ENCODE peak calls at places on chromosome 3, in seven cellular contexts. B is IMR-90, J is endothelial cell of umbilical vein, Y is spleen, V is HCT116, C is stomach, X is right lobe of liver. H is an unnamed sample.

GRCh38 chr3:132981746-132982145 is 56.4 kb upstream of the TMEM108 start:
- DNase-seq in B (no peak), J (no peak), Y (no peak), V (no peak), C (no peak), X (no peak), H (no peak)

GRCh38 chr3:195897853-195898415 is 10.4 kb downstream of the TNK2 start:
- DNase-seq in B (no peak), J (no peak), Y (peak; percentile 74), V (no peak), C (no peak), X (peak; percentile 47), H (no peak)

GRCh38 chr3:106957021-106957420 is 420.2 kb upstream of the CCDC54 start:
- DNase-seq in B (peak; percentile 89), J (no peak), Y (no peak), V (no peak), C (no peak), X (no peak), H (no peak)

GRCh38 chr3:58518304-58518789 is 18.6 kb downstream of the ACOX2 start:
- DNase-seq in B (no peak), J (no peak), Y (no peak), V (no peak), C (no peak), X (no peak), H (no peak)

GRCh38 chr3:23831517-23832394 is 26.0 kb downstream of the UBE2E1 start:
- DNase-seq in B (no peak), J (no peak), Y (no peak), V (no peak), C (no peak), X (no peak), H (no peak)

GRCh38 chr3:175731543-175731942 is 872.4 kb downstream of the NAALADL2 start:
- DNase-seq in B (no peak), J (no peak), Y (no peak), V (no peak), C (no peak), X (no peak), H (no peak)

GRCh38 chr3:10219737-10220136 is 28.5 kb upstream of the TATDN2 start:
- DNase-seq in B (no peak), J (no peak), Y (peak; percentile 51), V (no peak), C (no peak), X (no peak), H (no peak)

GRCh38 chr3:53346514-53346913 is 829 bp downstream of the DCP1A start:
- DNase-seq in B (no peak), J (peak; percentile 75), Y (no peak), V (no peak), C (no peak), X (no peak), H (no peak)

GRCh38 chr3:156553705-156554356 is 1.1 kb downstream of the SSR3 start:
- DNase-seq in B (peak; percentile 84), J (peak; percentile 57), Y (no peak), V (peak; percentile 1), C (no peak), X (no peak), H (no peak)

GRCh38 chr3:140276698-140277097 is 341.7 kb downstream of the CLSTN2 start:
- DNase-seq in B (peak; percentile 1), J (peak; percentile 5), Y (no peak), V (peak; percentile 12), C (peak; percentile 26), X (no peak), H (no peak)

GRCh38 chr3:8456118-8456811 is 45.4 kb upstream of the LMCD1 start:
- DNase-seq in B (peak; percentile 42), J (no peak), Y (no peak), V (no peak), C (no peak), X (no peak), H (no peak)

GRCh38 chr3:170531557-170532335 is 54.1 kb downstream of the SLC7A14 start:
- DNase-seq in B (no peak), J (no peak), Y (no peak), V (no peak), C (no peak), X (no peak), H (no peak)

GRCh38 chr3:139288266-139288821 is 55.5 kb upstream of the MRPS22 start:
- DNase-seq in B (no peak), J (no peak), Y (no peak), V (no peak), C (peak; percentile 35), X (peak; percentile 23), H (no peak)

GRCh38 chr3:197912770-197913476 is 37.1 kb upstream of the RPL35A start:
- DNase-seq in B (no peak), J (no peak), Y (peak; percentile 77), V (no peak), C (no peak), X (no peak), H (no peak)

GRCh38 chr3:197908957-197909701 is 40.9 kb upstream of the RPL35A start:
- DNase-seq in B (peak; percentile 12), J (no peak), Y (no peak), V (no peak), C (no peak), X (no peak), H (no peak)

DNA sequence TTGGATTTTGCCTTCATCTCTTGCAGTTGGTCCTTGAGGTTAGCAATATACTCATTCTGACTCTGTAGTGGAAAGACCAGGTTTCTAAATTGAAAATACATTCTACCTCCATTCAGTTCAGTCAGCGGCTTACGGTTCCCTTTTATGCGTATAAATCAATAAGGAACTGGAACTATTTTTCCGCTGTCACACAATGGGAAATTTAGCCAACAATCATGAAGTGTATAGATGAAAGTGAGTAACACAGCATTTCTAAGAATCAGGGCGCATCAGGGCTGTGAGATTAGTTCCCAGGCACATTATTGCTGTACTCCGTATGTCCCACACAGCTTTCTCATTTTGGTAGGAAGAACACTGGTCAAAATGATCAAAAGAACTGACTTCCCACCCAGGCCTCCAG is 36.0 kb upstream of the RPL35A start:
- DNase-seq in B (no peak), J (no peak), Y (no peak), V (no peak), C (no peak), X (no peak), H (no peak)
- H3K4me3 ChIP-seq in B (no peak overlapping the region), J (no peak overlapping the region), Y (no peak overlapping the region), V (no peak overlapping the region), C (no peak overlapping the region), X (no peak overlapping the region), H (no peak overlapping the region)

GRCh38 chr3:14361068-14361677 is 41.2 kb upstream of the SLC6A6 start:
- DNase-seq in B (no peak), J (no peak), Y (no peak), V (no peak), C (no peak), X (no peak), H (no peak)

GRCh38 chr3:14358426-14359211 is 43.8 kb upstream of the SLC6A6 start:
- DNase-seq in B (peak; percentile 75), J (no peak), Y (no peak), V (no peak), C (peak; percentile 86), X (no peak), H (no peak)

GRCh38 chr3:14359348-14359747 is 43.1 kb upstream of the SLC6A6 start:
- DNase-seq in B (no peak), J (no peak), Y (no peak), V (no peak), C (no peak), X (no peak), H (no peak)

GRCh38 chr3:14362890-14363289 is 39.5 kb upstream of the SLC6A6 start:
- DNase-seq in B (no peak), J (no peak), Y (no peak), V (no peak), C (no peak), X (no peak), H (no peak)

DNA sequence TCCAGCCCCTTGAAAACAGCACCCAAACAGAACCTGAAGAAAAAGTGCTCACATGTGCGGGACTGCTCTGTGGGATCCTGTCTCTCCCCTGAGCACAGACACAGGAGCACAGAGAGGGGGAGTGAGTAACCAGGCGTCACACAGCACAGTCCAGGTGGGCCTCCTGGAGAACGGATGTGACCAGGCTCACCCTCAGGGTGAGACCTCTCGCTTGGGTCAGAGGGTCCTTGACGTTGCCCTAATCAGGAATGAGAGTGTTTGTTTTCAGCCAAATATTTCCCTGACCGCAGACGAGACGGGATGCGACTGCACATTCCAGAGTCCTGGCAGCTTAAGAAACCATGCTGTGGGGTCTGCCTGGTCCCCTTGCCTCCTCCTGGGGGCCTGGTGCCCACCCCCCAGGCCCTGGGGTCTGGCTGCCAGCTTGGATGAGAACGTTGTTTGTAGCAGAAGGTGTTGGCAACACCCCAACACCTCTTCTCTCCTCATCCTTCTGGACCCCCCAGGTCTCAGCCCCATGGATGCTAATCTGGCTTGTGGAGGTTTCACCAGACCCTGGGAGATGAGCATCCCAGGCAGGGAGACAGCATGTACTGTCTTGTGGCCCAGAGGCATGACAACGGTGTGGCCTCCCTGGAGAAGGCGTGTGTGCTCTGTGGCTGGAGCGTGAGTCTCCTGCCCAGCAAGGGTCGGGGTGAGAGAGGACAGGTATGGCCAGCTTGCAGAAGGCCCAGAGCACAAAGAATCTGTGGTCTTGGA is 42.1 kb upstream of the SLC6A6 start:
- DNase-seq in B (peak; percentile 62), J (no peak), Y (no peak), V (no peak), C (no peak), X (no peak), H (no peak)
- H3K27me3 ChIP-seq in B (no peaks in the 10 kb centered on the region), J (no peaks in the 10 kb centered on the region), Y (no peaks in the 10 kb centered on the region), V (no peaks in the 10 kb centered on the region), C (no peaks in the 10 kb centered on the region), X (no peaks in the 10 kb centered on the region), H (no peaks in the 10 kb centered on the region)

GRCh38 chr3:42014949-42015533 is 53.1 kb upstream of the ULK4 start:
- DNase-seq in B (no peak), J (peak; percentile 66), Y (peak; percentile 87), V (no peak), C (peak; percentile 37), X (peak; percentile 80), H (no peak)

GRCh38 chr3:42014443-42014945 is 52.6 kb upstream of the ULK4 start:
- DNase-seq in B (no peak), J (peak; percentile 57), Y (no peak), V (no peak), C (no peak), X (no peak), H (no peak)

GRCh38 chr3:42012378-42012934 is 50.6 kb upstream of the ULK4 start:
- DNase-seq in B (no peak), J (no peak), Y (no peak), V (no peak), C (no peak), X (no peak), H (no peak)

GRCh38 chr3:42013652-42014442 is 51.9 kb upstream of the ULK4 start:
- DNase-seq in B (no peak), J (no peak), Y (peak; percentile 92), V (no peak), C (peak; percentile 46), X (peak; percentile 72), H (no peak)

GRCh38 chr3:42012935-42013651 is 51.2 kb upstream of the ULK4 start:
- DNase-seq in B (peak; percentile 51), J (peak; percentile 72), Y (peak; percentile 97), V (peak; percentile 18), C (peak; percentile 82), X (peak; percentile 87), H (no peak)
- TF ChIP-seq POLR2A in B (no peak), J (no peak), Y (peak; percentile 70), V (no peak), C (no peak), X (no peak), H (no peak)

DNA sequence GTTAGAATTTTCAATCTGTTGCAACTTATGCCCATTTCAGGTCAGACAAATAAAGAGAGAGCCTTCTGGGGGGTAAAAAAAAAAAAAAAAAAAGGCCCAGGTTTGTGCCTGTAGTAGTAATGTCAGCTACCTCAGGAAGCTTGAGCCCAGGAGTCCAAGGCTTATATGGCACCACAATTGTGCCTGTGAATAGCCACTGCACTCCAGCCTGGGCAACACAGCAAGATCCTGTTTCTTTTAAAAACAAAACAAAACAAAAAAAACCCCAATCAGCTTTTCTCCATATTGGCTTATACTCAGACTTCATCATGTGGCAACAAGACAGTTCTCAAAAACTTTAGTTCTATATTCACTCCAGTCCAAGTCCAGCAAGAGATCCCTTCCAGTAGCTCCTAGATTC is 8.4 kb upstream of the LRRFIP2 start:
- DNase-seq in B (no peak), J (no peak), Y (no peak), V (no peak), C (no peak), X (no peak), H (no peak)
- H3K4me3 ChIP-seq in B (no peak overlapping the region), J (no peak overlapping the region), Y (no peak overlapping the region), V (no peak overlapping the region), C (no peak overlapping the region), X (no peak overlapping the region), H (no peak overlapping the region)

H was measured in vagina.